ENCODE peak calls at places on chromosomes 6 and 20, in seven cellular contexts. One of them, this sample, is unnamed.

GRCh38 chr20:54351371-54352136 is 123.8 kb upstream of the DOK5 start:
- DNase-seq in mucosa of descending colon: no peak
- DNase-seq in epithelial cell of proximal tubule: no peak
- DNase-seq in breast epithelium: no peak
- DNase-seq in lower leg skin: no peak
- DNase-seq in kidney epithelial cell: no peak
- DNase-seq in BJ: no peak
- DNase-seq in this sample: no peak

GRCh38 chr6:133114973-133115372 is 126.2 kb upstream of the EYA4 start:
- DNase-seq in breast epithelium: no peak
- DNase-seq in lower leg skin: no peak
- DNase-seq in mucosa of descending colon: no peak
- DNase-seq in epithelial cell of proximal tubule: peak; percentile 15
- DNase-seq in BJ: no peak
- DNase-seq in kidney epithelial cell: peak; percentile 59
- DNase-seq in this sample: no peak

GRCh38 chr6:38185244-38185643 is 365.7 kb downstream of the ZFAND3 start:
- DNase-seq in mucosa of descending colon: no peak
- DNase-seq in breast epithelium: peak; percentile 20
- DNase-seq in lower leg skin: no peak
- DNase-seq in epithelial cell of proximal tubule: no peak
- DNase-seq in kidney epithelial cell: no peak
- DNase-seq in BJ: no peak
- DNase-seq in this sample: no peak

GRCh38 chr6:13272131-13273046 is 55.9 kb downstream of the TBC1D7 start:
- DNase-seq in BJ: no peak
- DNase-seq in breast epithelium: no peak
- DNase-seq in epithelial cell of proximal tubule: peak; percentile 73
- DNase-seq in kidney epithelial cell: peak; percentile 83
- DNase-seq in mucosa of descending colon: peak; percentile 47
- DNase-seq in lower leg skin: peak; percentile 55
- DNase-seq in this sample: peak; percentile 70

GRCh38 chr6:132527791-132528190 is 10.3 kb upstream of the TAAR9 start:
- DNase-seq in lower leg skin: no peak
- DNase-seq in BJ: no peak
- DNase-seq in epithelial cell of proximal tubule: no peak
- DNase-seq in breast epithelium: no peak
- DNase-seq in mucosa of descending colon: no peak
- DNase-seq in kidney epithelial cell: peak; percentile 29
- DNase-seq in this sample: no peak

GRCh38 chr6:52399511-52400315 is 20.4 kb upstream of the EFHC1 start:
- DNase-seq in lower leg skin: no peak
- DNase-seq in BJ: no peak
- DNase-seq in epithelial cell of proximal tubule: no peak
- DNase-seq in breast epithelium: no peak
- DNase-seq in kidney epithelial cell: no peak
- DNase-seq in mucosa of descending colon: peak; percentile 69
- DNase-seq in this sample: peak; percentile 35

GRCh38 chr6:134517145-134517658 is 199.3 kb upstream of the SGK1 start:
- DNase-seq in BJ: peak; percentile 26
- DNase-seq in breast epithelium: no peak
- DNase-seq in mucosa of descending colon: no peak
- DNase-seq in epithelial cell of proximal tubule: peak; percentile 49
- DNase-seq in lower leg skin: peak; percentile 67
- DNase-seq in kidney epithelial cell: no peak
- DNase-seq in this sample: peak; percentile 90

GRCh38 chr6:143575840-143576498 is 64.4 kb upstream of the FUCA2 start:
- DNase-seq in mucosa of descending colon: no peak
- DNase-seq in BJ: no peak
- DNase-seq in epithelial cell of proximal tubule: no peak
- DNase-seq in lower leg skin: no peak
- DNase-seq in kidney epithelial cell: no peak
- DNase-seq in breast epithelium: no peak
- DNase-seq in this sample: no peak

GRCh38 chr6:158512809-158513208 is 47.1 kb upstream of the TMEM181 start:
- DNase-seq in mucosa of descending colon: no peak
- DNase-seq in kidney epithelial cell: no peak
- DNase-seq in BJ: no peak
- DNase-seq in breast epithelium: no peak
- DNase-seq in epithelial cell of proximal tubule: no peak
- DNase-seq in lower leg skin: no peak
- DNase-seq in this sample: no peak

GRCh38 chr6:167153523-167153959 is 4.2 kb downstream of the GPR31 start:
- DNase-seq in mucosa of descending colon: peak; percentile 21
- DNase-seq in BJ: no peak
- DNase-seq in breast epithelium: no peak
- DNase-seq in kidney epithelial cell: no peak
- DNase-seq in epithelial cell of proximal tubule: no peak
- DNase-seq in lower leg skin: no peak
- DNase-seq in this sample: no peak

GRCh38 chr6:89581669-89582068 is 56.9 kb downstream of the LYRM2 start:
- DNase-seq in breast epithelium: no peak
- DNase-seq in mucosa of descending colon: no peak
- DNase-seq in lower leg skin: no peak
- DNase-seq in kidney epithelial cell: no peak
- DNase-seq in BJ: no peak
- DNase-seq in epithelial cell of proximal tubule: no peak
- DNase-seq in this sample: no peak

DNA sequence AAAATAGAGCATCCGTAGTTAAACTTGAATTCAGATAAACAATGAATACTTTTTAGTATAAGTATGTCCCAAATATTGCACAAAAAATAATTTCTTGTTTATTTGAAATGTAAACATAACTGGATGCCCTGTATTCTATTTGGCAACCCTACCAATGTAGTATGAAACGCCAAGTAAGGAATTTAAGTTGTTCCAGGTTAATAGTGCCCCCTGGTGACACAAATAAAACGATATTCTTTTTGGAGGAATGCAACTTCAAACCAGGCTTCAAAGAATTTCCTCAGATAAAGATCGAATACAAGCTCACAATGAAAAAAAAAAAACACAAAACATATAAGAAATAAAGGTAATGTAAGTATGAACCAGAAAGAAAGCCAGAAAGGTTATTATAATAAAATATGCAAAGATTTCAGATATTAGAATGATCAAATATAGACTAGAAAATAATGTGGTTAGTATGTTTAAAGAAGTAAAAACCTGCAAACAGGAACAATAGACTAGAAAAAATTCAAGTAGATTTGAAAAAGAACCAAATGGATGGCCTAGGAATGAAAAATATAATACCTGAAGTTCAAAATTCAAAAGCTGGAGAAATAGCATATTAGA is 18.4 kb upstream of the AKAP7 start:
- DNase-seq in kidney epithelial cell: no peak
- DNase-seq in BJ: no peak
- DNase-seq in epithelial cell of proximal tubule: no peak
- DNase-seq in breast epithelium: no peak
- DNase-seq in mucosa of descending colon: peak; percentile 61
- DNase-seq in lower leg skin: no peak
- DNase-seq in this sample: peak; percentile 17
- TF ChIP-seq CTCF in kidney epithelial cell: peak; percentile 36
- TF ChIP-seq CTCF in BJ: peak; percentile 39
- TF ChIP-seq CTCF in epithelial cell of proximal tubule: peak; percentile 57
- TF ChIP-seq CTCF in breast epithelium: peak; percentile 21
- TF ChIP-seq CTCF in mucosa of descending colon: no peak
- TF ChIP-seq CTCF in lower leg skin: no peak
- TF ChIP-seq CTCF in this sample: peak; percentile 69

GRCh38 chr6:108781419-108782110 is 66.7 kb upstream of the ARMC2 start:
- DNase-seq in kidney epithelial cell: no peak
- DNase-seq in mucosa of descending colon: peak; percentile 28
- DNase-seq in lower leg skin: no peak
- DNase-seq in breast epithelium: no peak
- DNase-seq in BJ: no peak
- DNase-seq in epithelial cell of proximal tubule: no peak
- DNase-seq in this sample: peak; percentile 40
- H3K4me3 ChIP-seq in kidney epithelial cell: peak overlapping the region; percentile 44
- H3K4me3 ChIP-seq in mucosa of descending colon: no peak overlapping the region
- H3K4me3 ChIP-seq in lower leg skin: no peak overlapping the region
- H3K4me3 ChIP-seq in breast epithelium: peak overlapping the region; percentile 66
- H3K4me3 ChIP-seq in BJ: peak overlapping the region; percentile 27
- H3K4me3 ChIP-seq in epithelial cell of proximal tubule: peak overlapping the region; percentile 57
- H3K4me3 ChIP-seq in this sample: no peak overlapping the region

GRCh38 chr6:32460528-32460927 is 20.8 kb downstream of the HLA-DRA start:
- DNase-seq in BJ: no peak
- DNase-seq in lower leg skin: no peak
- DNase-seq in kidney epithelial cell: no peak
- DNase-seq in breast epithelium: no peak
- DNase-seq in epithelial cell of proximal tubule: no peak
- DNase-seq in mucosa of descending colon: no peak
- DNase-seq in this sample: no peak
- TF ChIP-seq CTCF in BJ: no peak
- TF ChIP-seq CTCF in lower leg skin: no peak
- TF ChIP-seq CTCF in kidney epithelial cell: no peak
- TF ChIP-seq CTCF in breast epithelium: no peak
- TF ChIP-seq CTCF in epithelial cell of proximal tubule: no peak
- TF ChIP-seq CTCF in mucosa of descending colon: no peak
- TF ChIP-seq CTCF in this sample: no peak

DNA sequence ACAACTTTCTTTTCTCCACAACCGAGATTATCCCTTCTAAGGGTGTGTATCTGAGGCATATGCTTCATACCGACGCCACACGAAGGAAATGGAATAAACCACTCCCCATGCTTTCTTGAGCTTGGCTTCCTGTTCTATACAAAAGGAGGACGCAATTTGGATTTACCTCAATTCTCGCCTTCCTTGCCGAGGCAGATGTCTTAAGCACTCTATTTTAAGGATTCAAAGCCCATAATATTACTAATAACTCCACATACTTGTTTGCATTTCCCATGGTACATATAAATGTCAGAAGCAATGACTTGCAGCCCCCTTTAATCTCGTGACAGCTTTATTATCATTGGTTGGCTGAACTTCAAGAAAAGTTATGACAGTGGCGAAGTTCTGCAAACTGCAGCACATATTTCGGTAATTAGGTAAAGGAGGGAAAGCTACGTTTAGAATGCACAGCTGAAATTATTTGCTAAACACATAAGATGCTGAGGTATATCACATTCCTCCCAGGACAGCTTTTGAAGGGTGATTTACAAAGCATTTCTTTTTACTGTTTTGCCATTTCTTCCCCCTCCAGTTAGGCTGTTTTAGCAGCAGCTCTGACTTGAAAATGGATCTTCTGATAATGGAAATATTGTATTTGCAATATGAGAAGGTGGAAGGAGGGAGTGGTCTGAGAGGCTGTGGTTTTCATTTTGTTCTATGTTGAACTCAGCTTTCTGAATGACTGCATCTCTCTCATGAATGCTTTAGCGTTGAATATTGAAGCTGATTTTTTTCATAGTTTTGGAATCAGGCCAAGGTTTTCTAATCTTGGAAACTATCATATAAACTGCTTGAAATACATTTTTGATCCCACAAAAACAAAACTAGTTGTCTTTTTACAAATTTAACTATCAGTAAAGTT is 330.4 kb downstream of the EPHA7 start:
- DNase-seq in mucosa of descending colon: no peak
- DNase-seq in epithelial cell of proximal tubule: no peak
- DNase-seq in kidney epithelial cell: no peak
- DNase-seq in lower leg skin: no peak
- DNase-seq in BJ: no peak
- DNase-seq in breast epithelium: no peak
- DNase-seq in this sample: no peak
- H3K4me3 ChIP-seq in mucosa of descending colon: no peak overlapping the region
- H3K4me3 ChIP-seq in epithelial cell of proximal tubule: no peak overlapping the region
- H3K4me3 ChIP-seq in kidney epithelial cell: no peak overlapping the region
- H3K4me3 ChIP-seq in lower leg skin: no peak overlapping the region
- H3K4me3 ChIP-seq in BJ: no peak overlapping the region
- H3K4me3 ChIP-seq in breast epithelium: no peak overlapping the region
- H3K4me3 ChIP-seq in this sample: no peak overlapping the region

DNA sequence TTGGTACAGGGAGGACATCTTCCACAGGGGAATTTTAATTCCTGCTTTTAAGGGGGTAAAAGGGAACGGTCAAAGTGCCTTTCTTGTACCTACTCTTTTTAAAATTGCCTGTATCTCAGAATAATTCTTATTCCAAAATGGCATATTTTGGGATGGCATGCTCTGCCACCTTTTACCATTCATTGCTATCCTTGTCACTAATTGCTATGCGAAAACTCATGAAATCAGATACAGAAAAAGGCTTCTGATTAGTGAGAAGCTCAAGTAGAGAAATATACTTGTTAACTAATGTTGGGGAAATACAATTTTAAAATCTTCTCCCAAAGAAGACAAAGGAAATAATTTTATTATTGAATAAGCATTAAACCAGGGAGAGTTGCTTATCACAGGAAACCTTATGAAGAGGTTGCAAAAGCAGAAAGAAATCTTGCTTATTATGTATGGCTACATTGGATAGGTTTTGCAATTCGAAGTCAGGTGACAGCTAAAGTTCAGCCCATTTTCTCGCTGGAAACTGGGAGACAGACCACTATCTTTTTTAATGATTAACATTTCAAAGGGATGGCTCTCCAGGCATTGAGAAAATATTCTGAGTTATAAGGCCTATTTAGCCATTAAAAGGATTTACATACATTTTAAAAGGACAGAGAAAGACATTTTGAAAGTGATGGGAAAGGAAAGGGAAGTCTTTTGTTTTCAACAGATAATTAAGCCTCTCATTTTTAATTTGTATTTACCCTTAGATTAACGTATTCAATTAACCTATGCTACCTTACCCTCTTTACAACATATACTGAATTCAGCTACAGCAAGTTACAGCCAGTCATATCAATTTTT is 110.3 kb upstream of the PRSS16 start:
- DNase-seq in breast epithelium: no peak
- DNase-seq in mucosa of descending colon: no peak
- DNase-seq in lower leg skin: no peak
- DNase-seq in BJ: no peak
- DNase-seq in kidney epithelial cell: no peak
- DNase-seq in epithelial cell of proximal tubule: no peak
- DNase-seq in this sample: no peak
- TF ChIP-seq CTCF in breast epithelium: no peak
- TF ChIP-seq CTCF in mucosa of descending colon: no peak
- TF ChIP-seq CTCF in lower leg skin: no peak
- TF ChIP-seq CTCF in BJ: no peak
- TF ChIP-seq CTCF in kidney epithelial cell: no peak
- TF ChIP-seq CTCF in epithelial cell of proximal tubule: no peak
- TF ChIP-seq CTCF in this sample: no peak

DNA sequence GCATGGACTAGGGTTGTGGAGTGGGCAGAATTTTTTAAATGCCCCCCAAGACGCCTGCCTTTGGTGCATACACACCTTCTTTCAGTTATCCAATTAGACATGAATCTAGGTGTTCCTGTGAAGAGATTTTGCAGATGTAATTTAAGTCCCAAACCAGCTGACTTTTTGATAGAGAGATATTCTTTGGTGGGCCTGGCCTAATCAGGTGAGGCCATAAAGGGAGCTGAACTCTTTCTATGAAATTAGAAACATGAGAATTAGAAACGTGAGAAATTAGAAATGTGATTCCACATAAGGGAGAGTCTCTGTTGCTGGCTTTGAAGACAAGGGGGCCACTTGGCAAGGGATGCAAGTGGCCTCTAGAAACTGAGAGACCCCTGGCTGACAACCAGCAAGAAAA is 36.4 kb upstream of the TTPAL start:
- DNase-seq in breast epithelium: no peak
- DNase-seq in epithelial cell of proximal tubule: no peak
- DNase-seq in BJ: no peak
- DNase-seq in mucosa of descending colon: no peak
- DNase-seq in kidney epithelial cell: no peak
- DNase-seq in lower leg skin: no peak
- DNase-seq in this sample: no peak
- H3K4me3 ChIP-seq in breast epithelium: no peak overlapping the region
- H3K4me3 ChIP-seq in epithelial cell of proximal tubule: no peak overlapping the region
- H3K4me3 ChIP-seq in BJ: no peak overlapping the region
- H3K4me3 ChIP-seq in mucosa of descending colon: no peak overlapping the region
- H3K4me3 ChIP-seq in kidney epithelial cell: no peak overlapping the region
- H3K4me3 ChIP-seq in lower leg skin: no peak overlapping the region
- H3K4me3 ChIP-seq in this sample: no peak overlapping the region

GRCh38 chr6:56314683-56315523 is 67.5 kb upstream of the COL21A1 start:
- DNase-seq in mucosa of descending colon: peak; percentile 15
- DNase-seq in lower leg skin: no peak
- DNase-seq in epithelial cell of proximal tubule: no peak
- DNase-seq in breast epithelium: no peak
- DNase-seq in kidney epithelial cell: no peak
- DNase-seq in BJ: no peak
- DNase-seq in this sample: peak; percentile 53
- TF ChIP-seq CTCF in mucosa of descending colon: peak; percentile 27
- TF ChIP-seq CTCF in lower leg skin: no peak
- TF ChIP-seq CTCF in epithelial cell of proximal tubule: peak; percentile 93
- TF ChIP-seq CTCF in breast epithelium: peak; percentile 43
- TF ChIP-seq CTCF in kidney epithelial cell: peak; percentile 86
- TF ChIP-seq CTCF in BJ: peak; percentile 85
- TF ChIP-seq CTCF in this sample: peak; percentile 68